ENCODE peak calls at places on chromosomes 6 and 20, in six cellular contexts. U is effector memory CD4-positive, alpha-beta T cell; D is activated CD4-positive, alpha-beta memory T cell treated with anti-CD3 and anti-CD28 coated beads, Interleukin-2, amount 10 ng/mL, durations not matched to agents 7 days and 5 days; X is sciatic nerve; A is hypothalamus; I is NCI-H460. C is an unnamed sample.

GRCh38 chr6:138817799-138818198 is 21.9 kb downstream of the ECT2L start:
- DNase-seq in U (no peak), D (peak; percentile 25), X (no peak), A (no peak), I (no peak), C (no peak)

GRCh38 chr6:134340574-134340973 is 22.7 kb upstream of the SGK1 start:
- DNase-seq in U (no peak), D (no peak), X (no peak), A (no peak), I (no peak), C (no peak)

GRCh38 chr6:129679758-129680157 is 30.2 kb downstream of the ARHGAP18 start:
- DNase-seq in U (no peak), D (no peak), X (no peak), A (no peak), I (no peak), C (no peak)

GRCh38 chr6:113856571-113857564 is at the start of gene MARCKS:
- DNase-seq in U (no peak), D (peak; percentile 38), X (peak; percentile 90), A (peak; percentile 74), I (peak; percentile 51), C (no peak)

GRCh38 chr6:72350256-72350875 is 271.5 kb upstream of the KCNQ5 start:
- DNase-seq in U (no peak), D (no peak), X (no peak), A (no peak), I (no peak), C (no peak)

GRCh38 chr6:12150812-12151432 is 138.8 kb downstream of the HIVEP1 start:
- DNase-seq in U (no peak), D (peak; percentile 28), X (no peak), A (no peak), I (peak; percentile 28), C (peak; percentile 19)

GRCh38 chr20:13029687-13030510 is 21.1 kb downstream of the SPTLC3 start:
- DNase-seq in U (no peak), D (no peak), X (no peak), A (no peak), I (peak; percentile 86), C (no peak)

GRCh38 chr6:2450546-2450945 is 205.1 kb upstream of the GMDS start:
- DNase-seq in U (no peak), D (no peak), X (peak; percentile 75), A (no peak), I (no peak), C (no peak)

GRCh38 chr6:32845381-32845884 is 1.6 kb upstream of the PSMB8 start:
- DNase-seq in U (peak; percentile 21), D (peak; percentile 66), X (no peak), A (no peak), I (no peak), C (peak; percentile 25)

GRCh38 chr6:6943411-6943810 is 164.3 kb upstream of the RREB1 start:
- DNase-seq in U (no peak), D (no peak), X (no peak), A (no peak), I (no peak), C (no peak)

GRCh38 chr20:40954521-40955165 is 74.0 kb upstream of the TOP1 start:
- DNase-seq in U (no peak), D (no peak), X (no peak), A (no peak), I (no peak), C (no peak)

GRCh38 chr6:44285552-44286284 is 15.5 kb downstream of the TMEM151B start:
- DNase-seq in U (no peak), D (no peak), X (no peak), A (no peak), I (no peak), C (no peak)

GRCh38 chr6:119565893-119566292 is 216.3 kb upstream of the MAN1A1 start:
- DNase-seq in U (no peak), D (no peak), X (no peak), A (no peak), I (no peak), C (no peak)

GRCh38 chr20:31695849-31696804 is 26.5 kb downstream of the BCL2L1 start:
- DNase-seq in U (no peak), D (no peak), X (no peak), A (no peak), I (peak; percentile 53), C (no peak)

GRCh38 chr6:75818061-75818855 is 69.2 kb downstream of the MYO6 start:
- DNase-seq in U (no peak), D (no peak), X (no peak), A (no peak), I (no peak), C (no peak)

GRCh38 chr6:126015869-126016268 is 29.5 kb downstream of the TRMT11 start:
- DNase-seq in U (no peak), D (no peak), X (no peak), A (no peak), I (no peak), C (no peak)

GRCh38 chr6:12911387-12911960 is 194.9 kb downstream of the PHACTR1 start:
- DNase-seq in U (no peak), D (no peak), X (no peak), A (no peak), I (peak; percentile 8), C (no peak)

GRCh38 chr20:36468149-36469000 is 72.9 kb upstream of the MYL9 start:
- DNase-seq in U (no peak), D (no peak), X (no peak), A (no peak), I (no peak), C (no peak)

GRCh38 chr20:11459090-11459877 is 458.4 kb upstream of the BTBD3 start:
- DNase-seq in U (no peak), D (no peak), X (no peak), A (no peak), I (peak; percentile 37), C (no peak)

GRCh38 chr20:51286758-51287157 is 255.8 kb downstream of the NFATC2 start:
- DNase-seq in U (no peak), D (no peak), X (no peak), A (no peak), I (no peak), C (no peak)

GRCh38 chr20:58389324-58389967 is 417 bp downstream of the VAPB start:
- DNase-seq in U (peak; percentile 30), D (no peak), X (peak; percentile 62), A (no peak), I (no peak), C (no peak)

GRCh38 chr6:130529569-130530149 is 163.8 kb downstream of the TMEM200A start:
- DNase-seq in U (no peak), D (no peak), X (no peak), A (no peak), I (no peak), C (no peak)

GRCh38 chr6:121809211-121809610 is 373.8 kb downstream of the GJA1 start:
- DNase-seq in U (no peak), D (no peak), X (no peak), A (no peak), I (no peak), C (no peak)

GRCh38 chr20:13333793-13334192 is 112.7 kb downstream of the ISM1 start:
- DNase-seq in U (no peak), D (no peak), X (no peak), A (no peak), I (no peak), C (no peak)

GRCh38 chr6:85354761-85355618 is 94.9 kb upstream of the NT5E start:
- DNase-seq in U (no peak), D (peak; percentile 60), X (peak; percentile 89), A (peak; percentile 6), I (peak; percentile 52), C (no peak)